ENCODE peak calls at places on chromosomes 6 and 20, in seven cellular contexts. D is MCF 10A, V is neural crest cell, O is endothelial cell, I is activated B cell treated with CpG ODN at 0.5 μM for 24 hours, Y is AG09309, F is fibroblast of mammary gland. U is an unnamed sample.
A peak's percentile ranks its signal among the peaks of the same experiment; 100 is the strongest.

GRCh38 chr6:156833755-156834154 is 56.6 kb downstream of the ARID1B start:
- DNase-seq in D (no peak), V (no peak), O (no peak), I (no peak), Y (no peak), F (no peak), U (no peak)

GRCh38 chr20:32287231-32287638 is 9.8 kb downstream of the KIF3B start:
- DNase-seq in D (no peak), V (no peak), O (no peak), I (no peak), Y (no peak), F (no peak), U (no peak)

GRCh38 chr6:148998704-148999103 is 251.9 kb downstream of the UST start:
- DNase-seq in D (no peak), V (no peak), O (no peak), I (no peak), Y (no peak), F (peak; percentile 38), U (no peak)

GRCh38 chr6:1596088-1596852 is 13.4 kb upstream of the FOXC1 start:
- DNase-seq in D (peak; percentile 55), V (peak; percentile 67), O (peak; percentile 76), I (peak; percentile 50), Y (no peak), F (peak; percentile 49), U (peak; percentile 64)

GRCh38 chr6:70396163-70396562 is 17.1 kb upstream of the FAM135A start:
- DNase-seq in D (no peak), V (no peak), O (no peak), I (no peak), Y (no peak), F (no peak), U (peak; percentile 2)

GRCh38 chr20:32366380-32366779 is 8.2 kb downstream of the ASXL1 start:
- DNase-seq in D (no peak), V (no peak), O (no peak), I (no peak), Y (no peak), F (no peak), U (no peak)

GRCh38 chr20:9241721-9242427 is 173.0 kb downstream of the PLCB4 start:
- DNase-seq in D (no peak), V (no peak), O (no peak), I (no peak), Y (peak; percentile 17), F (peak; percentile 77), U (no peak)

GRCh38 chr6:125781307-125781868 is 9.4 kb upstream of the NCOA7 start:
- DNase-seq in D (no peak), V (no peak), O (no peak), I (no peak), Y (no peak), F (peak; percentile 48), U (no peak)

GRCh38 chr6:89237158-89237557 is 20.0 kb upstream of the GABRR1 start:
- DNase-seq in D (no peak), V (no peak), O (no peak), I (no peak), Y (no peak), F (no peak), U (peak; percentile 17)

GRCh38 chr20:58511364-58511763 is 3.8 kb downstream of the APCDD1L start:
- DNase-seq in D (peak; percentile 14), V (no peak), O (no peak), I (no peak), Y (peak; percentile 76), F (peak; percentile 63), U (peak; percentile 54)

DNA sequence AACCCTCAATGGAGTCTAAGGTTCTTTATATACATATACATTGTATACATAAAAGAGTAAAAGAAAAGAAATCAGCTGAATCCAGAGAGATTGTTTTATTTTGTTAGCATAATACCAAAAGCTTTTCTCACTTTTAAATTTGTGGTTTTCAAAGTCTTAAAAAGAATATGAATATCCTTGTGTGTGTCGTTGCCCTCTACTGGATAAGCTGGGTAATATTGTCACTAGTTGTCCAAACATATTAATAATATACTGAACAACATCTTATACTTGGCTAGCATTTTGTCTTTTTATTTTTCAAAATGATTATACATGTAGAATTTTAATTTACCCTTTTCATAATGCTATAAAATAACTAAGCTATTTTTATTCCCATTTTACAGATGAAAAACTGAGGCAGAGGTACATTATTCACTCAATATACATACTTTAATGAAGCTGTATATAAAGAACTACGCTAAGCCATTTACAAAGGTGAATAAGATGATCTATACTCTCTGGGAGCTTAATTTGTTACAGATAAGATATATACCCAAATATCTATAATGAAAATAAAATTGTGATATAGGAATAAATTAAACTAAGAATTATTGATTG is 531.7 kb downstream of the TFAP2B start:
- DNase-seq in D (peak; percentile 30), V (no peak), O (no peak), I (no peak), Y (no peak), F (peak; percentile 12), U (peak; percentile 29)
- TF ChIP-seq CTCF in D (peak; percentile 46), V (peak; percentile 64), O (peak; percentile 72), I (no peak), Y (no peak), F (peak; percentile 20), U (peak; percentile 28)

GRCh38 chr6:5726976-5727718 is 279.6 kb downstream of the NRN1 start:
- DNase-seq in D (no peak), V (no peak), O (no peak), I (no peak), Y (peak; percentile 33), F (no peak), U (no peak)

GRCh38 chr6:5728726-5729434 is 277.8 kb downstream of the NRN1 start:
- DNase-seq in D (peak; percentile 31), V (no peak), O (no peak), I (no peak), Y (no peak), F (peak; percentile 53), U (peak; percentile 90)

GRCh38 chr6:5730586-5731263 is 276.0 kb downstream of the NRN1 start:
- DNase-seq in D (peak; percentile 21), V (no peak), O (no peak), I (no peak), Y (peak; percentile 56), F (peak; percentile 67), U (peak; percentile 28)

GRCh38 chr6:5731435-5731834 is 275.3 kb downstream of the NRN1 start:
- DNase-seq in D (no peak), V (no peak), O (no peak), I (no peak), Y (no peak), F (no peak), U (no peak)

GRCh38 chr6:5729813-5730212 is 276.9 kb downstream of the NRN1 start:
- DNase-seq in D (no peak), V (no peak), O (no peak), I (no peak), Y (no peak), F (no peak), U (no peak)
- TF ChIP-seq CTCF in D (no peak), V (no peak), O (no peak), I (no peak), Y (no peak), F (no peak), U (no peak)

GRCh38 chr6:15515660-15516375 is 147.0 kb downstream of the DTNBP1 start:
- DNase-seq in D (no peak), V (no peak), O (no peak), I (no peak), Y (no peak), F (no peak), U (no peak)
- TF ChIP-seq CTCF in D (no peak), V (no peak), O (no peak), I (no peak), Y (no peak), F (no peak), U (no peak)

GRCh38 chr6:150336299-150336698 is 32.5 kb upstream of the IYD start:
- DNase-seq in D (peak; percentile 63), V (no peak), O (no peak), I (no peak), Y (no peak), F (peak; percentile 11), U (peak; percentile 93)

GRCh38 chr6:150336708-150337107 is 32.1 kb upstream of the IYD start:
- DNase-seq in D (no peak), V (no peak), O (no peak), I (no peak), Y (no peak), F (no peak), U (no peak)

GRCh38 chr6:150332939-150333591 is 35.7 kb upstream of the IYD start:
- DNase-seq in D (no peak), V (no peak), O (no peak), I (no peak), Y (no peak), F (no peak), U (peak; percentile 29)

GRCh38 chr6:150333592-150333954 is 35.2 kb upstream of the IYD start:
- DNase-seq in D (peak; percentile 11), V (no peak), O (no peak), I (no peak), Y (no peak), F (no peak), U (no peak)

DNA sequence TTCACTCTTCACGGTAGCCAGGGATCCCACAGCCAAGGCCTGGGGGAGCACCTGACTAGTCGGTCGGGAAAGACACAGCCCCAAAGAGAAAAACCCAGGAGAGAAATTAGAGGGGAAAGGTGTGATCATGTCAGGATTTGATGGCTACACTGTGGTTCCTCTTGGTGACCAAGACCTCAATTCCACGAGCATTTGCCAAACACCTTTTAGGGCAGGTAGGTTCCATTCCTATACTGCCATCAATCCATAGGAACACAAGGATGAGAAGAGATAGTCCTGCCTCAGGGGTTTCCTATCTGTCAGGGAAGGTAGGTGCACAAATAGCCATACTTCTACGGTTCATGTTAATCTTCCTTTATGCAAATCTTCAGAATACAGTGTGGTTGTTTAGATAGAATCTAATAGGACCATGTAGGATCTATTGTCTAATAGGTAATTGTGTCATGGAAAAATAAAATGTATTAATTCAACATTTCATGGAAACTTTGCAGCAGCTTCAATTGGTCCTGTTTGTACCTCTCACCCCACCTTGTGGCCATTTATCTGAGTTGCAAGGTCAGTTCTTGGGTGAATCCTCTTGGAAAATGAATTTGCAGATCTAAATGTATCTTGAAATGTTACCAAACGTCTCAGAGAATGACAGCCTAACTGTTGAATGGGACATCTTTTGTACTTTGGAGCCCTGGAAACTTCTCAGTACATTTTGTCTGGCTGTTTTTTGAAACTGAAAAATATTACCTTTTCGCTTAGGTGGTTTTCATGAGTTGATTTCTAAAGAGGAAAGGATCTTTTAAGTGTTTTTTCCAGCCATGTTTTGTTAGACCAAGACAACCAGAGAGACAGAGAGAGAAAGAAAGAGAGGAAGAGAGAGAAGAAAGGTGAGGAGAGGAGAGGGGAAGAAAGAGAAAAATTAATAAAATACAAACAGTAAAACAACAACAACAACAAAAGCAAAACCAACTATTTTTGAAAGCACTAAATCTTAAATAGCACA is 33.7 kb upstream of the IYD start:
- DNase-seq in D (peak; percentile 76), V (peak; percentile 39), O (peak; percentile 57), I (no peak), Y (peak; percentile 63), F (peak; percentile 85), U (peak; percentile 82)
- TF ChIP-seq CTCF in D (peak; percentile 82), V (peak; percentile 93), O (peak; percentile 88), I (peak; percentile 68), Y (peak; percentile 80), F (peak; percentile 96), U (peak; percentile 90)

GRCh38 chr6:122399348-122400120 is at the start of gene HSF2:
- DNase-seq in D (peak; percentile 97), V (peak; percentile 78), O (peak; percentile 92), I (peak; percentile 80), Y (peak; percentile 96), F (peak; percentile 98), U (peak; percentile 99)
- TF ChIP-seq CTCF in D (no peak), V (no peak), O (no peak), I (no peak), Y (peak; percentile 15), F (peak; percentile 14), U (peak; percentile 23)

U was measured in epithelial cell of esophagus.